ENCODE peak calls at places on chromosomes 5 and 9, in five cellular contexts. K, M, X, W and V are unnamed samples.

GRCh38 chr5:99621772-99622681 is 693.2 kb upstream of the CHD1 start:
- DNase-seq in M (no peak), W (no peak), X (no peak), K (no peak), V (no peak)

GRCh38 chr9:96382175-96382574 is 1.3 kb downstream of the SLC35D2 start:
- DNase-seq in W (no peak), M (no peak), K (peak; percentile 20), X (no peak), V (peak; percentile 11)

GRCh38 chr5:57937501-57937900 is 454.9 kb upstream of the ACTBL2 start:
- DNase-seq in K (no peak), M (no peak), W (no peak), X (no peak), V (no peak)

GRCh38 chr5:127813633-127814171 is 110.5 kb downstream of the CCDC192 start:
- DNase-seq in X (peak; percentile 21), M (no peak), K (no peak), W (no peak), V (no peak)

GRCh38 chr5:103033696-103034095 is 86.2 kb downstream of the GIN1 start:
- DNase-seq in M (no peak), W (no peak), X (no peak), K (no peak), V (no peak)

GRCh38 chr9:121840838-121841760 is 189.7 kb downstream of the DAB2IP start:
- DNase-seq in M (no peak), K (no peak), X (no peak), W (peak; percentile 38), V (peak; percentile 54)

GRCh38 chr9:79023134-79023577 is 548.6 kb upstream of the TLE4 start:
- DNase-seq in W (no peak), K (no peak), M (no peak), X (peak; percentile 50), V (no peak)

GRCh38 chr9:129275626-129276247 is 97.7 kb upstream of the IER5L start:
- DNase-seq in X (no peak), W (no peak), K (no peak), M (no peak), V (no peak)

GRCh38 chr5:29769474-29769873 is 1424.0 kb upstream of the CDH6 start:
- DNase-seq in W (no peak), K (no peak), M (no peak), X (no peak), V (no peak)

GRCh38 chr9:129836342-129837007 is 1.2 kb downstream of the USP20 start:
- DNase-seq in M (no peak), X (peak; percentile 14), K (no peak), W (no peak), V (peak; percentile 78)

GRCh38 chr5:169649486-169649885 is 12.4 kb downstream of the DOCK2 start:
- DNase-seq in M (no peak), X (no peak), K (no peak), W (no peak), V (no peak)

GRCh38 chr5:8906303-8906967 is 639.4 kb downstream of the SEMA5A start:
- DNase-seq in W (no peak), K (no peak), X (no peak), M (no peak), V (no peak)

GRCh38 chr5:94375801-94376200 is 242.6 kb downstream of the KIAA0825 start:
- DNase-seq in W (no peak), X (no peak), M (no peak), K (no peak), V (no peak)

GRCh38 chr5:33011803-33012202 is 300.7 kb downstream of the NPR3 start:
- DNase-seq in X (no peak), M (no peak), K (no peak), W (no peak), V (no peak)

GRCh38 chr5:58666598-58667595 is 84.0 kb downstream of the RAB3C start:
- DNase-seq in M (peak; percentile 68), K (no peak), X (no peak), W (no peak), V (no peak)

GRCh38 chr5:51345106-51345505 is 38.1 kb upstream of the ISL1 start:
- DNase-seq in M (no peak), W (no peak), K (no peak), X (no peak), V (no peak)

GRCh38 chr9:128901379-128901778 is 19.4 kb upstream of the PHYHD1 start:
- DNase-seq in M (no peak), K (no peak), X (no peak), W (no peak), V (no peak)

GRCh38 chr9:129901922-129902321 is 66.7 kb downstream of the USP20 start:
- DNase-seq in W (no peak), K (no peak), X (no peak), M (no peak), V (no peak)

GRCh38 chr9:114532561-114533237 is 27.4 kb upstream of the WHRN start:
- DNase-seq in M (no peak), X (no peak), W (no peak), K (no peak), V (no peak)

GRCh38 chr9:93090091-93090655 is 5.8 kb upstream of the CARD19 start:
- DNase-seq in K (no peak), M (no peak), X (no peak), W (no peak), V (no peak)

GRCh38 chr5:174454464-174454863 is 269.9 kb upstream of the MSX2 start:
- DNase-seq in M (no peak), X (no peak), W (no peak), K (no peak), V (no peak)

GRCh38 chr9:38003230-38003629 is 65.8 kb downstream of the SHB start:
- DNase-seq in M (no peak), K (no peak), X (no peak), W (no peak), V (peak; percentile 37)

GRCh38 chr5:148909001-148909400 is 82.6 kb downstream of the ADRB2 start:
- DNase-seq in W (no peak), X (no peak), K (no peak), M (no peak), V (no peak)

GRCh38 chr9:114220129-114220541 is 64.8 kb downstream of the COL27A1 start:
- DNase-seq in X (no peak), M (peak; percentile 56), W (no peak), K (no peak), V (no peak)

GRCh38 chr5:177447066-177447610 is 524 bp downstream of the PRR7 start:
- DNase-seq in W (peak; percentile 82), M (peak; percentile 90), K (no peak), X (peak; percentile 64), V (peak; percentile 78)

GRCh38 chr5:20554001-20554400 is 566.0 kb upstream of the CDH18 start:
- DNase-seq in K (no peak), M (no peak), X (no peak), W (no peak), V (no peak)

GRCh38 chr9:10438955-10439354 is 173.8 kb downstream of the PTPRD start:
- DNase-seq in M (no peak), W (no peak), X (no peak), K (no peak), V (no peak)

GRCh38 chr9:114910541-114910940 is 19.9 kb downstream of the TNFSF8 start:
- DNase-seq in M (no peak), X (no peak), K (no peak), W (no peak), V (no peak)

GRCh38 chr9:115976726-115977125 is 176.9 kb upstream of the PAPPA start:
- DNase-seq in X (no peak), K (no peak), M (no peak), W (no peak), V (no peak)

GRCh38 chr9:115969096-115969495 is 184.5 kb upstream of the PAPPA start:
- DNase-seq in X (no peak), M (no peak), K (no peak), W (no peak), V (no peak)

GRCh38 chr9:115973241-115973640 is 180.3 kb upstream of the PAPPA start:
- DNase-seq in K (no peak), M (no peak), W (no peak), X (no peak), V (no peak)

GRCh38 chr9:115972802-115973201 is 180.8 kb upstream of the PAPPA start:
- DNase-seq in X (no peak), M (no peak), K (peak; percentile 32), W (no peak), V (no peak)

DNA sequence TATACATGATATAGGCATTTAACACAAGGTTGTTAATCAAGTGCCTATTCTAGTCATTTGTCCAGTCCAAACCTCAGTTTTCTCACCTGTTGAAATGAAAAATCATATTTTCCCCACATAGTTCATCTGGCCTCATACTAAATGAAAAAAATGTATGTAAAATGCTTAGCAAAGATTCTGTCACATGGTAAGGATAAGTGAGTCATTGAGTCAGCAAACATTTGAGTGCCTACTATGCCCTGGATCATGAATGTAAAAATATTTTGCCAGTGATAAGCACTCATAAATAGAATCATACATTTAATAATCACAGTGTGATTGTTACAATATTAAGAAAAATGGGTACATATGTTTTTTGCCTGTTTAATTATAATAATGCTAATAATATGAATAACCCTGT is 181.2 kb upstream of the PAPPA start:
- DNase-seq in W (no peak), K (no peak), X (no peak), M (no peak), V (no peak)
- TF ChIP-seq MAX in W (no peak), K (no peak), X (no peak), M (no peak), V (no peak)

GRCh38 chr5:23139338-23140171 is 286.4 kb upstream of the CDH12 start:
- DNase-seq in K (peak; percentile 3), M (peak; percentile 3), X (no peak), W (no peak), V (peak; percentile 44)
- TF ChIP-seq MAX in K (no peak), M (no peak), X (no peak), W (no peak), V (no peak)

DNA sequence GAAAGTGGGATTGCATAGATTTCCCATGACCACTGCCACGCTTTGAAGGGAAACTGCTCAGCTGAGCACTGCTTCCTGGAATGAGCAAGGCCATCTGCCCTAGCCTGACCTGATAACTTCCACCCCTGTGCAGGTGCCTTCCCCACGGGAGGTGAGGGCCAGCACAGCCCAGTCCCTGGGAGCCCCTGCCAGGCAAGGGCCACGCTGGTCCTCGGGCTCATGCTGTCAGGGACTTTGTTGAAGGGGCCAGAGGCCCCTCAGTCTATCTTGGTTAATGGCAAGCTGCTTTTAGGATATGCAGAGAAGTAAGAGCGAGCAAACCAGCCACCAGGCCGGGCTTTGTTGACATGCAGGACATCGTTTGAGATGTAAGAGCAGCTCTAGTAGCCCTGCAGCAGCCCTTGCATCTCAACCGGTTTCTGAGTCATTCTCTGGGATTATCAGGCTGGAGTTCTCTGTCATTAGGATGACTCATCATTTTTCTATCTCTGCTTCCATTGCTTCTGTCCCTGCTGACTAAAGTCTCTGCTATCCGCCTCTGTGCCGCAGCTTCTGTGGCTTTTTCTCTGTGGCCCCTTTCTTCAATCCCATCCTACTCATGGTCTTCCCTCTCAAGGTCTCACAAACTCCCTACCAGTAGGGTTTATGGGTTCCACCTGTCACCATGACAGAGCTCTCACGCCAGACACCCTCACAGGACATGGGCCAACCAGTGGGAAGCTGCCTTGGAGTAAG is 30.6 kb upstream of the IQGAP2 start:
- DNase-seq in M (peak; percentile 27), X (peak; percentile 91), K (peak; percentile 76), W (no peak), V (peak; percentile 70)
- TF ChIP-seq MAX in M (no peak), X (peak; percentile 41), K (no peak), W (no peak), V (no peak)

DNA sequence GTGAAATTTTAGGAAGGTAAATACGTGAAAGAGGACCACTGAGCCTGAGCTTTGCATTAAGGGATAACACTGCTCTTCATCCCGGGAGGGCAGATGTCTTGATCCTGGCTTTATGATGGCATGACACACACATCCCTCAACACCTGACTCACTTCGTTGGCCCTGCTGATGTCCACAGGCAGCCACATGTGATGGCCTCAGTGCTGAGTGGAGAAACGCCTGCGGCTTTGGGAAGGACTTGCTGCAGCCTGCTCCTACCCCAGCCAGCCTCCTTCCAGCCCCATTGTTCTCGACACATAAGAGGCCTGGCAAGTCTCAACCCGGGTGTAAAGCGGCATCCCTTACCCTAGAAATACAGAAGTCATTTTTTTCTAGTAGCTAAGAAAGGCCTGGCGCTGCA is 169.0 kb downstream of the SYK start:
- DNase-seq in K (no peak), M (no peak), W (no peak), X (no peak), V (no peak)
- TF ChIP-seq MAX in K (no peak), M (no peak), W (no peak), X (no peak), V (no peak)